ENCODE peak calls at places on chromosomes 6 and 20, in five cellular contexts. G is glutamatergic neuron, Z is IMR-90, R is uterus, L is Calu3. W is an unnamed sample.

GRCh38 chr20:11976966-11977365 is 59.3 kb downstream of the BTBD3 start:
- DNase-seq in G (no peak), L (no peak), Z (no peak), R (no peak), W (no peak)

GRCh38 chr6:137975058-137975940 is 108.2 kb downstream of the TNFAIP3 start:
- DNase-seq in Z (peak; percentile 22), G (no peak), L (no peak), R (no peak), W (no peak)

GRCh38 chr20:20492521-20493334 is 124.8 kb downstream of the INSM1 start:
- DNase-seq in G (peak; percentile 50), Z (no peak), L (no peak), R (no peak), W (no peak)

GRCh38 chr20:14775778-14776177 is 438.4 kb upstream of the FLRT3 start:
- DNase-seq in R (peak; percentile 39), G (no peak), L (no peak), Z (no peak), W (no peak)

GRCh38 chr6:44699082-44699481 is 311.6 kb downstream of the CDC5L start:
- DNase-seq in G (no peak), L (no peak), R (no peak), Z (no peak), W (no peak)

GRCh38 chr6:112622036-112622435 is 274.9 kb downstream of the RFPL4B start:
- DNase-seq in R (no peak), G (no peak), L (no peak), Z (no peak), W (no peak)

GRCh38 chr6:137363805-137364138 is 130.4 kb downstream of the OLIG3 start:
- DNase-seq in L (no peak), G (no peak), Z (no peak), R (no peak), W (no peak)

GRCh38 chr6:109053285-109053684 is 41.4 kb downstream of the SESN1 start:
- DNase-seq in L (no peak), Z (no peak), G (no peak), R (no peak), W (no peak)

GRCh38 chr20:43658068-43658722 is 8.7 kb upstream of the MYBL2 start:
- DNase-seq in Z (peak; percentile 18), L (peak; percentile 46), G (no peak), R (no peak), W (no peak)

GRCh38 chr6:159094444-159095252 is 49.9 kb upstream of the TAGAP start:
- DNase-seq in G (peak; percentile 70), Z (no peak), L (no peak), R (no peak), W (no peak)

GRCh38 chr6:42140051-42140450 is 2.4 kb downstream of the C6orf132 start:
- DNase-seq in G (no peak), Z (no peak), L (peak; percentile 73), R (no peak), W (peak; percentile 75)

GRCh38 chr6:155177369-155177961 is 86.3 kb upstream of the CLDN20 start:
- DNase-seq in L (peak; percentile 62), Z (peak; percentile 76), G (no peak), R (peak; percentile 60), W (no peak)

GRCh38 chr20:16520154-16520553 is 53.1 kb downstream of the KIF16B start:
- DNase-seq in G (no peak), Z (no peak), R (no peak), L (no peak), W (no peak)

GRCh38 chr6:75213732-75214131 is 7.9 kb upstream of the COL12A1 start:
- DNase-seq in G (no peak), Z (no peak), R (no peak), L (no peak), W (no peak)
- TF ChIP-seq CTCF in G (no peak), Z (no peak), R (no peak), L (no peak), W (peak; percentile 6)

DNA sequence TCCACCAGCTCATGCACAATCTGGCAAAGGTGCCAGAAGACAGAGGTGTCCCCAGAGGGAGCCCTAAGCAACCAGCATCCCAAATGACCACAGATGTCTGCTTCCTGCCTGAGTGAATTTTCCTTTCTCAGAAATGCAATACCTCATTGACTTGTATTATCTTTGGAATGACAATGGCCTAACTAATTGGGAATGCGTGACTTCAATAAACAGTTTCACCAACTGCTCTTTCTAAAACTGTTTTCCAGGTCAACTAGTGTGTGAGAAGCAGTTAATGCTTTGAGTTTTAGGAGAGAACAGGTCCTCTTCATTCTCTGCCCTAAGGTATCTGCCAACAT is 108.9 kb upstream of the SNX9 start:
- DNase-seq in G (no peak), R (no peak), L (no peak), Z (peak; percentile 52), W (no peak)
- TF ChIP-seq CTCF in G (no peak), R (no peak), L (no peak), Z (peak; percentile 15), W (no peak)

GRCh38 chr6:139142267-139142666 is 7.4 kb downstream of the HECA start:
- DNase-seq in R (no peak), G (no peak), Z (no peak), L (no peak), W (no peak)
- TF ChIP-seq CTCF in R (no peak), G (no peak), Z (no peak), L (no peak), W (no peak)

DNA sequence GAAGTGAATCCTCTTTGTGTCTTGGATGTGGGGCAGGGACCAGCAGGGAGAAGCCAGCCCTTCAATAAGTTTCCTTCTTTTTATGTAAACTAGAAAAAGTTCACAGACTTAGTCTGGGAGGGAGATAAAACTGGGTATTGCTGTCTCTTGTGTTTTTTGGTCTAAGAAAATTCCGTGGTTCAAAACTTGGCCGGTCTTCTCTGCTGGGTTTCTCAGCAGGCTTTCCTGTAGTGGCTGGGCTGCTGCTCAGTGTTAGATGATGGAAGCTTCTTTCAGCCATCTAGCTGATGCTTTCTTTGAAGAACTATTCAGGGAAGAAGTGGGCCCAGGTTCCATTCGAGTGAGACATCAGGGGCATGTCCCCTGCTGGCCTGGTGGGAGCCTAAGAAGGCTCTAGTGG is 70.7 kb upstream of the SCP2D1 start:
- DNase-seq in L (no peak), Z (no peak), R (no peak), G (no peak), W (no peak)
- TF ChIP-seq CTCF in L (no peak), Z (no peak), R (no peak), G (no peak), W (no peak)

GRCh38 chr20:41510224-41510623 is 108.0 kb downstream of the CHD6 start:
- DNase-seq in Z (no peak), L (no peak), R (no peak), G (no peak), W (no peak)

GRCh38 chr20:41513829-41514228 is 104.3 kb downstream of the CHD6 start:
- DNase-seq in L (no peak), Z (no peak), G (no peak), R (no peak), W (no peak)

GRCh38 chr20:41509801-41510200 is 108.4 kb downstream of the CHD6 start:
- DNase-seq in R (no peak), Z (peak; percentile 69), L (no peak), G (no peak), W (no peak)

GRCh38 chr20:41510847-41511453 is 107.2 kb downstream of the CHD6 start:
- DNase-seq in G (no peak), L (no peak), R (no peak), Z (no peak), W (no peak)

DNA sequence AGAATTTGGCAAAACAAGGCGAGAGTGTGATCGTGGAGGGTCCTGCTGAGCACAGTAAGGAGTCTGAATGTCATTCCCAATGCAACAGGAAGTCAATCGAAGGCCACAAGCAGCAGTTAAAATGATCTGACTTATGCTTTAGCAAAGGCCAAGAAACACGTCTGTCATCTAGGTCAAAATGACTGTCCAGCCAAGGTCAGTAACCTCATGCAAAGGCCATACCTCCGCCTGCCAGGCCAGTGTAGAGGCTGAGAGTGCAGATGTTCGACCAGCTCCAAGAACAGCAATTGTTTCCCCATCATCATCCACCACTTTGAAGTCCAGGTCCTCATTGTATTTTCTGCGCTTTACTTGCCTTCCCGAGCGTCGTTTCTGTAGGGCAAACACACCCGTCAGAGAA is 105.6 kb downstream of the CHD6 start:
- DNase-seq in Z (no peak), G (no peak), L (no peak), R (no peak), W (no peak)
- TF ChIP-seq CTCF in Z (no peak), G (no peak), L (no peak), R (no peak), W (no peak)

GRCh38 chr6:1436334-1437306 is 47.2 kb downstream of the FOXF2 start:
- DNase-seq in Z (peak; percentile 72), R (no peak), G (no peak), L (peak; percentile 53), W (no peak)
- TF ChIP-seq CTCF in Z (peak; percentile 90), R (peak; percentile 42), G (peak; percentile 80), L (peak; percentile 38), W (peak; percentile 78)